ENCODE peak calls at places on chromosome 18, in four cellular contexts. A, C, G and Z are unnamed samples.

GRCh38 chr18:48834421-48835011 is 116.2 kb downstream of the SMAD7 start:
- DNase-seq in C (peak), G (no peak), A (peak), Z (no peak)

GRCh38 chr18:63730788-63731187 is 28.0 kb downstream of the SERPINB11 start:
- DNase-seq in C (no peak), G (no peak), A (no peak), Z (no peak)

GRCh38 chr18:58862851-58863538 is 1.7 kb upstream of the ZNF532 start:
- DNase-seq in G (no peak), A (peak), C (no peak), Z (peak)

GRCh38 chr18:38450876-38451275 is 885.3 kb upstream of the CELF4 start:
- DNase-seq in A (no peak), G (no peak), C (no peak), Z (peak)

GRCh38 chr18:75854174-75854573 is 426.7 kb upstream of the SMIM21 start:
- DNase-seq in G (no peak), C (no peak), A (no peak), Z (no peak)

GRCh38 chr18:8661754-8662573 is 43.4 kb upstream of the MTCL1 start:
- DNase-seq in C (no peak), G (no peak), A (no peak), Z (peak)

GRCh38 chr18:42765225-42765624 is 350.3 kb downstream of the RIT2 start:
- DNase-seq in G (no peak), A (no peak), C (no peak), Z (peak)

GRCh38 chr18:23526516-23527063 is 23.3 kb downstream of the RMC1 start:
- DNase-seq in C (no peak), G (no peak), A (no peak), Z (no peak)

GRCh38 chr18:49061906-49062831 is 111.4 kb upstream of the SMAD7 start:
- DNase-seq in C (no peak), A (no peak), G (no peak), Z (no peak)